ENCODE peak calls at places on chromosomes 13 and 19, in seven cellular contexts. M is tibial nerve, Y is fibroblast of lung, K is left lung, V is heart left ventricle, H is thoracic aorta, B is heart right ventricle. S is an unnamed sample.
A peak's percentile ranks its signal among the peaks of the same experiment; 100 is the strongest.

GRCh38 chr13:107329991-107330390 is 762.1 kb upstream of the ARGLU1 start:
- DNase-seq in V (no peak), Y (no peak), B (no peak), M (no peak), K (no peak), H (no peak), S (no peak)

GRCh38 chr13:109213714-109214113 is 572.7 kb downstream of the IRS2 start:
- DNase-seq in Y (no peak), H (no peak), K (no peak), M (no peak), B (no peak), V (no peak), S (no peak)

GRCh38 chr19:57106646-57107235 is 13.0 kb upstream of the USP29 start:
- DNase-seq in Y (no peak), B (no peak), H (no peak), K (no peak), M (no peak), V (no peak), S (no peak)

GRCh38 chr19:572891-573825 is 762 bp downstream of the BSG start:
- DNase-seq in H (no peak), V (peak; percentile 71), M (no peak), K (peak; percentile 85), Y (peak; percentile 65), B (peak; percentile 58), S (no peak)

GRCh38 chr19:39160889-39161672 is 35.5 kb downstream of the PAK4 start:
- DNase-seq in Y (peak; percentile 28), M (no peak), H (no peak), V (no peak), B (no peak), K (peak; percentile 57), S (no peak)

GRCh38 chr13:37375724-37376123 is 222.8 kb downstream of the POSTN start:
- DNase-seq in M (no peak), V (no peak), K (no peak), Y (peak; percentile 28), B (no peak), H (no peak), S (no peak)

GRCh38 chr13:105703843-105704242 is 831.6 kb downstream of the EFNB2 start:
- DNase-seq in B (no peak), V (no peak), K (no peak), Y (no peak), M (no peak), H (no peak), S (no peak)

GRCh38 chr13:106311004-106311403 is 224.5 kb downstream of the EFNB2 start:
- DNase-seq in B (no peak), Y (no peak), K (no peak), M (no peak), V (no peak), H (no peak), S (no peak)

GRCh38 chr19:23802290-23802689 is 43.6 kb upstream of the ZNF681 start:
- DNase-seq in Y (no peak), H (no peak), M (no peak), B (no peak), V (no peak), K (no peak), S (no peak)

GRCh38 chr19:13060233-13060963 is 42.3 kb downstream of the LYL1 start:
- DNase-seq in V (peak; percentile 83), H (no peak), B (no peak), K (no peak), Y (peak; percentile 24), M (no peak), S (no peak)

GRCh38 chr13:101139076-101139475 is 277.2 kb downstream of the NALCN start:
- DNase-seq in H (no peak), Y (no peak), M (no peak), B (no peak), K (no peak), V (no peak), S (no peak)

GRCh38 chr19:12778020-12778904 is 2.9 kb upstream of the HOOK2 start:
- DNase-seq in K (peak; percentile 91), Y (peak; percentile 78), M (peak; percentile 63), H (no peak), V (peak; percentile 85), B (peak; percentile 86), S (peak; percentile 59)

GRCh38 chr13:90706631-90707030 is 640.9 kb upstream of the MIR17HG start:
- DNase-seq in M (no peak), V (no peak), H (no peak), K (no peak), Y (no peak), B (no peak), S (no peak)

GRCh38 chr13:100818706-100819105 is 144.1 kb upstream of the TMTC4 start:
- DNase-seq in Y (no peak), V (no peak), M (no peak), H (no peak), K (no peak), B (no peak), S (no peak)

GRCh38 chr13:101149735-101150380 is 266.4 kb downstream of the NALCN start:
- DNase-seq in B (no peak), M (no peak), H (no peak), K (no peak), Y (peak; percentile 71), V (no peak), S (no peak)

GRCh38 chr19:33241530-33242101 is 16.0 kb upstream of the SLC7A10 start:
- DNase-seq in Y (no peak), M (no peak), K (peak; percentile 76), H (no peak), B (peak; percentile 29), V (peak; percentile 27), S (no peak)

GRCh38 chr13:63497601-63498000 is 2082.0 kb upstream of the PCDH20 start:
- DNase-seq in K (no peak), H (no peak), V (no peak), M (no peak), Y (peak; percentile 88), B (no peak), S (no peak)

GRCh38 chr13:40061466-40062450 is 406.3 kb downstream of the COG6 start:
- DNase-seq in K (no peak), M (no peak), V (no peak), H (no peak), B (no peak), Y (no peak), S (no peak)

GRCh38 chr13:36059366-36059765 is 71.8 kb downstream of the DCLK1 start:
- DNase-seq in M (peak; percentile 42), B (no peak), K (no peak), V (no peak), Y (no peak), H (no peak), S (no peak)

GRCh38 chr19:58059003-58059671 is at the start of gene ZNF135:
- DNase-seq in H (peak; percentile 52), V (peak; percentile 95), K (peak; percentile 87), Y (peak; percentile 90), B (peak; percentile 92), M (peak; percentile 74), S (no peak)

GRCh38 chr13:28819046-28819747 is 942 bp upstream of the MTUS2 start:
- DNase-seq in M (no peak), B (no peak), K (no peak), V (peak; percentile 29), Y (peak; percentile 17), H (no peak), S (no peak)

GRCh38 chr13:24148414-24149305 is 11.9 kb upstream of the SPATA13 start:
- DNase-seq in Y (peak; percentile 97), B (no peak), V (no peak), K (no peak), M (no peak), H (no peak), S (peak; percentile 56)

GRCh38 chr13:42041017-42041683 is 7.3 kb upstream of the DGKH start:
- DNase-seq in Y (peak; percentile 46), V (peak; percentile 61), B (peak; percentile 51), H (no peak), K (peak; percentile 86), M (peak; percentile 6), S (peak; percentile 60)

GRCh38 chr19:42325896-42326771 is 699 bp downstream of the MEGF8 start:
- DNase-seq in Y (no peak), H (no peak), K (no peak), V (peak; percentile 45), M (no peak), B (no peak), S (no peak)

GRCh38 chr19:6227156-6227940 is 52.4 kb downstream of the MLLT1 start:
- DNase-seq in B (no peak), M (no peak), H (no peak), K (peak; percentile 60), Y (no peak), V (no peak), S (no peak)

GRCh38 chr13:40206241-40207109 is 460.0 kb downstream of the FOXO1 start:
- DNase-seq in V (no peak), Y (peak; percentile 47), K (no peak), B (no peak), M (no peak), H (no peak), S (no peak)

GRCh38 chr19:15173746-15174404 is 26.9 kb downstream of the NOTCH3 start:
- DNase-seq in K (no peak), V (no peak), H (no peak), M (no peak), Y (peak; percentile 25), B (no peak), S (no peak)

GRCh38 chr13:99766641-99767045 is 204.9 kb downstream of the ZIC5 start:
- DNase-seq in B (no peak), V (no peak), K (no peak), M (no peak), H (no peak), Y (no peak), S (no peak)
- H3K9me3 ChIP-seq in B (peaks cover 64% of the 10 kb centered on the region), V (peaks cover 4% of the 10 kb centered on the region), K (peaks cover 60% of the 10 kb centered on the region), M (no peaks in the 10 kb centered on the region), H (peaks cover 20% of the 10 kb centered on the region), Y (no peaks in the 10 kb centered on the region), S (peaks cover 6% of the 10 kb centered on the region)

GRCh38 chr19:5109560-5109959 is 140.6 kb downstream of the KDM4B start:
- DNase-seq in H (no peak), V (no peak), M (no peak), K (no peak), B (no peak), Y (no peak), S (no peak)
- TF ChIP-seq CTCF in H (no peak), V (no peak), M (no peak), K (no peak), B (no peak), Y (no peak), S (no peak)

DNA sequence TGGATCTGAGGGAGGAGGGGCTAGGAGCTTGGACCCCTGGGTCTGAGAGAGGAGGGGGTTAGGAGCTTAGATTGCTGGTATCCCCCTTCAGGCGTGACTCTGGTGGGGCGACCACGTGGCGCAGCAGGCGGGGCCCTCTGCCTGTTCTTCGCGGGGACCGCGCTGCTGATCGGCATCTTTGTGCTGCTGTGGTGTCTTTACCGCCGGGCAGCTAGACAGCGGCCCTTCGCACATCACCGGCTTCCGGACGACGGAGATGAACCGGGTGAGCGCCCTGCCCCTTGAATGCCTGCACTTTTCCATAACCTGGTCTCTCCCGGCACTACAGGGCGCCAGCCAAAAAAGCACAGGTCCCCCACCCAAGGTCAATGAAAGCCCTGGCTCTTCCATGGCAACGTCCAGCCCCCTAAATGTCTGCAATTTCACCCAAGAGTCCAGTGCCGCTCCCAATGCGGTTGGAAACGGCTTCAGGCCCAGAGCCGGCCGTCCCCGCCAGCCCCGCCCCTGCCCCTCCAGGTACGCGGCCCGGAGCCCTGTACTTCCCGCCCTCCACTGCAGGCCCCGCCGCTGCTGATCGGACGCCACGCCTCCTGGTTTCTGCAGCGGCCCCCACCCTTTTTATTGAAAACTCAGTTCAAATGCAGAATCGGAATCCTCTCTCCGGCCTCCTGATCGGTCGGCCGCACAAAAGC is 2.8 kb downstream of the GFY start:
- DNase-seq in B (no peak), M (no peak), V (no peak), H (no peak), K (peak; percentile 82), Y (no peak), S (peak; percentile 62)
- H3K4me1 ChIP-seq in B (peaks cover 23% of the 10 kb centered on the region), M (peaks cover 5% of the 10 kb centered on the region), V (peaks cover 34% of the 10 kb centered on the region), H (peaks cover 5% of the 10 kb centered on the region), K (no peaks in the 10 kb centered on the region), Y (no peaks in the 10 kb centered on the region), S (peaks cover 22% of the 10 kb centered on the region)

GRCh38 chr19:27773318-27774094 is 1439.4 kb downstream of the UQCRFS1 start:
- DNase-seq in H (no peak), K (no peak), V (no peak), B (no peak), Y (no peak), M (no peak), S (no peak)
- H3K9me3 ChIP-seq in H (peaks cover 82% of the 10 kb centered on the region), K (peaks cover 65% of the 10 kb centered on the region), V (no peaks in the 10 kb centered on the region), B (peaks cover 24% of the 10 kb centered on the region), Y (no peaks in the 10 kb centered on the region), M (no peaks in the 10 kb centered on the region), S (peaks cover 7% of the 10 kb centered on the region)

S was measured in Caco-2.